ENCODE peak calls at places on chromosomes 7 and 10, in seven cellular contexts. A is WTC11, C is neural crest cell, N is lower leg skin, R is left ventricle myocardium inferior, O is choroid plexus epithelial cell, I is vagina. X is an unnamed sample.
A peak's percentile ranks its signal among the peaks of the same experiment; 100 is the strongest.

GRCh38 chr10:9211228-9211627 is 1156.7 kb downstream of the GATA3 start:
- DNase-seq in A (no peak), C (no peak), N (no peak), R (no peak), O (peak; percentile 11), I (no peak), X (no peak)

GRCh38 chr10:70551971-70552422 is 50.5 kb downstream of the PRF1 start:
- DNase-seq in A (no peak), C (no peak), N (no peak), R (no peak), O (peak; percentile 94), I (no peak), X (no peak)

GRCh38 chr10:14758451-14758850 is 16.2 kb downstream of the FAM107B start:
- DNase-seq in A (no peak), C (no peak), N (no peak), R (no peak), O (no peak), I (no peak), X (no peak)

GRCh38 chr10:132027423-132027983 is 38.2 kb upstream of the JAKMIP3 start:
- DNase-seq in A (no peak), C (no peak), N (no peak), R (no peak), O (peak; percentile 53), I (no peak), X (no peak)

GRCh38 chr7:100602889-100603696 is 930 bp downstream of the PCOLCE start:
- DNase-seq in A (peak; percentile 87), C (peak; percentile 35), N (peak; percentile 66), R (peak; percentile 84), O (peak; percentile 73), I (peak; percentile 96), X (no peak)

GRCh38 chr10:75876710-75877109 is 445.3 kb downstream of the LRMDA start:
- DNase-seq in A (no peak), C (no peak), N (no peak), R (no peak), O (no peak), I (no peak), X (no peak)

GRCh38 chr10:119252470-119253151 is 45.2 kb downstream of the GRK5 start:
- DNase-seq in A (no peak), C (no peak), N (no peak), R (no peak), O (no peak), I (no peak), X (no peak)

GRCh38 chr7:30459591-30460245 is 18.9 kb downstream of the NOD1 start:
- DNase-seq in A (no peak), C (no peak), N (no peak), R (no peak), O (peak; percentile 96), I (no peak), X (peak; percentile 57)

GRCh38 chr10:9670911-9671310 is 1346.8 kb upstream of the CELF2 start:
- DNase-seq in A (no peak), C (no peak), N (no peak), R (no peak), O (no peak), I (no peak), X (no peak)

GRCh38 chr7:127514499-127514898 is 70.9 kb downstream of the GCC1 start:
- DNase-seq in A (no peak), C (no peak), N (no peak), R (no peak), O (peak; percentile 72), I (no peak), X (peak; percentile 48)

GRCh38 chr7:132544025-132544424 is 32.2 kb downstream of the PLXNA4 start:
- DNase-seq in A (no peak), C (no peak), N (no peak), R (no peak), O (no peak), I (no peak), X (no peak)

GRCh38 chr10:34967411-34967880 is 122.7 kb downstream of the CUL2 start:
- DNase-seq in A (no peak), C (no peak), N (peak; percentile 34), R (peak; percentile 44), O (peak; percentile 86), I (no peak), X (no peak)

GRCh38 chr10:17669185-17669872 is 25.4 kb downstream of the STAM start:
- DNase-seq in A (no peak), C (no peak), N (no peak), R (no peak), O (no peak), I (no peak), X (no peak)

GRCh38 chr10:10038358-10038757 is 979.3 kb upstream of the CELF2 start:
- DNase-seq in A (no peak), C (no peak), N (no peak), R (no peak), O (peak; percentile 69), I (no peak), X (peak; percentile 11)

GRCh38 chr7:134086998-134087735 is 40.0 kb upstream of the LRGUK start:
- DNase-seq in A (no peak), C (no peak), N (no peak), R (no peak), O (no peak), I (no peak), X (no peak)

GRCh38 chr10:14040787-14041631 is 289.7 kb downstream of the FRMD4A start:
- DNase-seq in A (no peak), C (no peak), N (no peak), R (no peak), O (peak; percentile 18), I (no peak), X (no peak)

GRCh38 chr7:135801045-135801693 is 52.6 kb upstream of the FAM180A start:
- DNase-seq in A (no peak), C (peak; percentile 36), N (no peak), R (no peak), O (peak; percentile 83), I (peak; percentile 22), X (peak; percentile 71)

GRCh38 chr10:44180321-44181154 is 204.4 kb downstream of the CXCL12 start:
- DNase-seq in A (no peak), C (no peak), N (peak; percentile 74), R (no peak), O (peak; percentile 92), I (no peak), X (peak; percentile 79)

GRCh38 chr7:94384315-94384714 is 10.4 kb upstream of the COL1A2 start:
- DNase-seq in A (no peak), C (no peak), N (no peak), R (no peak), O (no peak), I (no peak), X (no peak)

GRCh38 chr10:107011113-107011512 is 153.4 kb downstream of the SORCS1 start:
- DNase-seq in A (no peak), C (no peak), N (no peak), R (no peak), O (no peak), I (no peak), X (peak; percentile 35)

GRCh38 chr7:111150709-111151108 is 59.8 kb downstream of the LRRN3 start:
- DNase-seq in A (no peak), C (no peak), N (no peak), R (no peak), O (no peak), I (no peak), X (no peak)

GRCh38 chr7:77747718-77748117 is 50.5 kb downstream of the TMEM60 start:
- DNase-seq in A (no peak), C (no peak), N (no peak), R (no peak), O (no peak), I (no peak), X (no peak)
- TF ChIP-seq CTCF in A (no peak), C (no peak), N (no peak), R (no peak), O (no peak), I (no peak), X (no peak)

GRCh38 chr10:1368772-1369171 is 312.6 kb downstream of the WDR37 start:
- DNase-seq in A (peak; percentile 73), C (peak; percentile 49), N (no peak), R (no peak), O (peak; percentile 8), I (peak; percentile 84), X (peak; percentile 45)

GRCh38 chr10:1367938-1368697 is 311.9 kb downstream of the WDR37 start:
- DNase-seq in A (no peak), C (no peak), N (no peak), R (no peak), O (no peak), I (peak; percentile 22), X (no peak)

GRCh38 chr10:1369665-1370064 is 313.5 kb downstream of the WDR37 start:
- DNase-seq in A (no peak), C (no peak), N (no peak), R (no peak), O (no peak), I (peak; percentile 34), X (no peak)

GRCh38 chr10:1370298-1370697 is 314.1 kb downstream of the WDR37 start:
- DNase-seq in A (no peak), C (no peak), N (no peak), R (no peak), O (no peak), I (no peak), X (no peak)

GRCh38 chr10:1369197-1369596 is 313.0 kb downstream of the WDR37 start:
- DNase-seq in A (no peak), C (no peak), N (no peak), R (no peak), O (no peak), I (peak; percentile 70), X (no peak)
- TF ChIP-seq CTCF in A (no peak), C (no peak), N (no peak), R (no peak), O (no peak), I (no peak), X (no peak)

DNA sequence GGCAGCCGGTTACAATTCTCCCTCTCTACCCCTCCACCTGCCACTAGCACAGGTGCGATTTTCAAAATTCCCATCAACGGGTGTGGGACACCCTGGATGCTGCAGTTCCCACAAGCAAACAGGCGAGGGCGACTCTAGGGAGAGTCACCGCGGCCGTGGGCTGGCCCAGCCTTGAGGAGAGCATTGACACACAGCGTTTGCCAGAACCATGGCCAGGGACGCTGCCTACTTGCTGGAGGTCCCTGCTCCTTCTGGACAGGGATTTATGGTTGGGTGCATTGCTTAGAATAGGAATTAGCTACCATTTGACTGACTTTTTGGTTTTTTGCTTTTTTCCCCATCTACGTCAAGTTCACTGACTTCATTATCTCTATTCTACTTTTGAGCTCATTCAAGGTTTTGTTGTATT is 19.0 kb upstream of the CLDN4 start:
- DNase-seq in A (peak; percentile 91), C (peak; percentile 59), N (no peak), R (peak; percentile 49), O (peak; percentile 66), I (no peak), X (peak; percentile 84)
- TF ChIP-seq CTCF in A (peak; percentile 65), C (peak; percentile 79), N (peak; percentile 38), R (peak; percentile 82), O (peak; percentile 87), I (peak; percentile 45), X (peak; percentile 77)

DNA sequence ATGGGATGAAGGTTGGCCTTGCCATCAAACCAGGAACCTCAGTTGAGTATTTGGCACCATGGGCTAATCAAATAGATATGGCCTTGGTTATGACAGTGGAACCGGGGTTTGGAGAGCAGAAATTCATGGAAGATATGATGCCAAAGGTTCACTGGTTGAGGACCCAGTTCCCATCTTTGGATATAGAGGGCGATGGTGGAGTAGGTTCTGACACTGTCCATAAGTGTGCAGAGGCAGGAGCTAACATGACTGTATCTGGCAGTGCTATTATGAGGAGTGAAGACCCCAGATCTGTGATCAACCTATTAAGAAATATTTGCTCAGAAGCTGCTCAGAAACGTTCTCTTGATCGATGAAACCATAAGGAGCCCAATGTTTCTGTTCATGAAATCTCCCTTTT is 641 bp downstream of the RPEL1 start:
- DNase-seq in A (no peak), C (no peak), N (no peak), R (no peak), O (no peak), I (no peak), X (peak; percentile 24)
- TF ChIP-seq CTCF in A (no peak), C (no peak), N (no peak), R (no peak), O (peak; percentile 37), I (no peak), X (no peak)

X was measured in MCF 10A.